ENCODE peak calls at places on chromosomes 11 and 22, in six cellular contexts. One of them, this sample, is unnamed.

GRCh38 chr11:58628446-58628845 is 6.0 kb downstream of the CNTF start:
- ATAC-seq in HepG2: no peak
- ATAC-seq in HCT116: no peak
- ATAC-seq in K562: no peak
- ATAC-seq in GM12878: no peak
- ATAC-seq in upper lobe of left lung: no peak
- ATAC-seq in this sample: no peak

GRCh38 chr11:125132586-125132985 is 21.2 kb upstream of the TMEM218 start:
- ATAC-seq in HepG2: no peak
- ATAC-seq in HCT116: no peak
- ATAC-seq in K562: no peak
- ATAC-seq in GM12878: no peak
- ATAC-seq in upper lobe of left lung: no peak
- ATAC-seq in this sample: no peak

GRCh38 chr11:68803766-68804165 is 38.0 kb downstream of the CPT1A start:
- ATAC-seq in HepG2: no peak
- ATAC-seq in HCT116: no peak
- ATAC-seq in K562: no peak
- ATAC-seq in GM12878: no peak
- ATAC-seq in upper lobe of left lung: no peak
- ATAC-seq in this sample: no peak

GRCh38 chr11:84036664-84037194 is 750.6 kb upstream of the CCDC90B start:
- ATAC-seq in HepG2: no peak
- ATAC-seq in HCT116: no peak
- ATAC-seq in K562: no peak
- ATAC-seq in GM12878: no peak
- ATAC-seq in upper lobe of left lung: no peak
- ATAC-seq in this sample: peak

GRCh38 chr11:47950396-47950795 is 30.0 kb upstream of the PTPRJ start:
- ATAC-seq in HepG2: no peak
- ATAC-seq in HCT116: no peak
- ATAC-seq in K562: no peak
- ATAC-seq in GM12878: peak
- ATAC-seq in upper lobe of left lung: no peak
- ATAC-seq in this sample: no peak

GRCh38 chr22:38649841-38650522 is 6.2 kb downstream of the FAM227A start:
- ATAC-seq in HepG2: no peak
- ATAC-seq in HCT116: no peak
- ATAC-seq in K562: no peak
- ATAC-seq in GM12878: no peak
- ATAC-seq in upper lobe of left lung: no peak
- ATAC-seq in this sample: no peak

GRCh38 chr22:17337639-17338038 is 31.6 kb upstream of the CECR2 start:
- ATAC-seq in HepG2: no peak
- ATAC-seq in HCT116: no peak
- ATAC-seq in K562: no peak
- ATAC-seq in GM12878: no peak
- ATAC-seq in upper lobe of left lung: no peak
- ATAC-seq in this sample: no peak

GRCh38 chr11:34792143-34792542 is 124.0 kb downstream of the APIP start:
- ATAC-seq in HepG2: peak
- ATAC-seq in HCT116: peak
- ATAC-seq in K562: peak
- ATAC-seq in GM12878: no peak
- ATAC-seq in upper lobe of left lung: no peak
- ATAC-seq in this sample: no peak

GRCh38 chr11:19525276-19525675 is 187.4 kb upstream of the NAV2 start:
- ATAC-seq in HepG2: no peak
- ATAC-seq in HCT116: no peak
- ATAC-seq in K562: no peak
- ATAC-seq in GM12878: peak
- ATAC-seq in upper lobe of left lung: no peak
- ATAC-seq in this sample: no peak

GRCh38 chr11:70527046-70527395 is 128.7 kb downstream of the CTTN start:
- ATAC-seq in HepG2: no peak
- ATAC-seq in HCT116: no peak
- ATAC-seq in K562: peak
- ATAC-seq in GM12878: no peak
- ATAC-seq in upper lobe of left lung: no peak
- ATAC-seq in this sample: no peak

GRCh38 chr22:45235101-45235777 is 5.5 kb downstream of the KIAA0930 start:
- ATAC-seq in HepG2: no peak
- ATAC-seq in HCT116: no peak
- ATAC-seq in K562: no peak
- ATAC-seq in GM12878: peak
- ATAC-seq in upper lobe of left lung: peak
- ATAC-seq in this sample: no peak

GRCh38 chr22:24541681-24542515 is 13.0 kb downstream of the GUCD1 start:
- ATAC-seq in HepG2: no peak
- ATAC-seq in HCT116: no peak
- ATAC-seq in K562: no peak
- ATAC-seq in GM12878: no peak
- ATAC-seq in upper lobe of left lung: no peak
- ATAC-seq in this sample: no peak

GRCh38 chr11:57402188-57403066 is 12.0 kb upstream of the PRG2 start:
- ATAC-seq in HepG2: no peak
- ATAC-seq in HCT116: peak
- ATAC-seq in K562: peak
- ATAC-seq in GM12878: no peak
- ATAC-seq in upper lobe of left lung: no peak
- ATAC-seq in this sample: no peak

GRCh38 chr11:75174781-75175370 is 24.0 kb downstream of the SLCO2B1 start:
- ATAC-seq in HepG2: no peak
- ATAC-seq in HCT116: peak
- ATAC-seq in K562: no peak
- ATAC-seq in GM12878: no peak
- ATAC-seq in upper lobe of left lung: peak
- ATAC-seq in this sample: peak

GRCh38 chr11:47241740-47242400 is 6.7 kb downstream of the ACP2 start:
- ATAC-seq in HepG2: no peak
- ATAC-seq in HCT116: no peak
- ATAC-seq in K562: no peak
- ATAC-seq in GM12878: peak
- ATAC-seq in upper lobe of left lung: no peak
- ATAC-seq in this sample: no peak

GRCh38 chr11:30342736-30343166 is 19.8 kb downstream of the ARL14EP start:
- ATAC-seq in HepG2: no peak
- ATAC-seq in HCT116: no peak
- ATAC-seq in K562: no peak
- ATAC-seq in GM12878: peak
- ATAC-seq in upper lobe of left lung: no peak
- ATAC-seq in this sample: no peak

GRCh38 chr11:96162816-96163499 is 180.0 kb downstream of the MAML2 start:
- ATAC-seq in HepG2: no peak
- ATAC-seq in HCT116: no peak
- ATAC-seq in K562: no peak
- ATAC-seq in GM12878: no peak
- ATAC-seq in upper lobe of left lung: peak
- ATAC-seq in this sample: peak

GRCh38 chr11:122666743-122667142 is 11.2 kb downstream of the UBASH3B start:
- ATAC-seq in HepG2: no peak
- ATAC-seq in HCT116: no peak
- ATAC-seq in K562: no peak
- ATAC-seq in GM12878: no peak
- ATAC-seq in upper lobe of left lung: no peak
- ATAC-seq in this sample: no peak
- TF ChIP-seq POLR2A in HepG2: no peak
- TF ChIP-seq POLR2A in HCT116: no peak
- TF ChIP-seq POLR2A in K562: no peak
- TF ChIP-seq POLR2A in GM12878: no peak
- TF ChIP-seq POLR2A in upper lobe of left lung: no peak
- TF ChIP-seq POLR2A in this sample: no peak

DNA sequence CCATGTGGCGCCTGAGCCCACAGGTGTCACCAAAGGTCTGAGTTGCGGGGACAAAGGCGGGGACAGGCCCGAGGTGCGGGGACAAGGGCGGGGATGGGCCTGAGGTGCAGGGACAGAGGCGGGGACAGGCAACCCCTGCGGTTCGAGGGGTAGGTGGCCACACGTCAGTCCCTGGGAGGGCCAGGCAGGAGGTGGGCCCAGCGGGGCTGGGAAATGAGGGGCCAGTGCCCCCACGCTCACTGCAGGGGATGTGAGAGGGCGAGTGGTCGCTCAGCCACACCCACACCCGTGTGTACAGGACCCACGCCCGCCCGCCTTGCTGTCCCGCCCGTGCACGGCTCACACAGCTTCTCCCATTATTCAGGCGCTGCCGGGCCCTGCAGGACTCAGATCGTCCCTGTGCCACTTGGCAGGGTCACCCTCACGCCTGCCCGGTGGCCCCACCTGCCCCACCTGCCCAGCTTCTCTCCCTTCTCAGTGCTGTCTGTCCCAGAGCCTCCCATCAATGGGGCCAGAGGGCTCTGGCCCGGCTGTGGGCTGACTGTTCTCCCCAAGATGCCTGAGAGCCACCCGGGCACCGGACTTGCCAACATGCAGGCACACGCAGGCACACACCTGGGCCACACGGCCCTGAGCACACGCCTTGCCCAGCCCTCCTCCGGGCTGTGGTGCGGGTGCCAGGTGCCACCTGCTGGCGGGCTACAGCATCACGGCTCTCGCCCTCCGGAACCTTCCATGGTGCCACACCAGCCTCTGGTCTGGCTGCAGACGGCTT is 14.2 kb upstream of the MUC6 start:
- ATAC-seq in HepG2: peak
- ATAC-seq in HCT116: peak
- ATAC-seq in K562: peak
- ATAC-seq in GM12878: peak
- ATAC-seq in upper lobe of left lung: peak
- ATAC-seq in this sample: peak
- TF ChIP-seq POLR2AphosphoS5 in HepG2: no peak
- TF ChIP-seq POLR2AphosphoS5 in HCT116: no peak
- TF ChIP-seq POLR2AphosphoS5 in K562: no peak
- TF ChIP-seq POLR2AphosphoS5 in GM12878: no peak
- TF ChIP-seq POLR2AphosphoS5 in upper lobe of left lung: no peak
- TF ChIP-seq POLR2AphosphoS5 in this sample: no peak

DNA sequence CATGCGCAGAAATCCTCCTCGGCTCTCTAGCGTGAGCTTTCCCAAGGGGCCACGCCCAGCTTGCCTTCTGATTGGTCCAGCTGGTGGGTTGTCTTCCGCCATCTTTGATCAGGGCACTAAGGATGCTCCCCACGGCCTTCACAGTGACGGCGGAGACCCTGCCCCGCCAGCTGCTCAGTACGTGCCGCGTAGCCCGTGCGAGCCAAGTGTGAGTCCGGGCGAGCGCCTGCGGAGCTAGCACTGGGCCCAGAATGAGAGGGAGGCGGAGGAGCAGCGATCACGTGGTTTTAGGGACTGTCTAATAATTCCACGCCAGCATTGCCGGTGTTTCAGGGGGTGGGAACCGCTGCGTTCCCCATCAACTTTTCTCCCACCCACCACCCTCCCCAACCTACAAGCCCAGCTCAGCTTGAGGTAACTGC is 1.6 kb upstream of the MTFP1 start:
- ATAC-seq in HepG2: peak
- ATAC-seq in HCT116: peak
- ATAC-seq in K562: peak
- ATAC-seq in GM12878: peak
- ATAC-seq in upper lobe of left lung: peak
- ATAC-seq in this sample: peak
- TF ChIP-seq POLR2A in HepG2: peak
- TF ChIP-seq POLR2A in HCT116: no peak
- TF ChIP-seq POLR2A in K562: peak
- TF ChIP-seq POLR2A in GM12878: peak
- TF ChIP-seq POLR2A in upper lobe of left lung: no peak
- TF ChIP-seq POLR2A in this sample: no peak

DNA sequence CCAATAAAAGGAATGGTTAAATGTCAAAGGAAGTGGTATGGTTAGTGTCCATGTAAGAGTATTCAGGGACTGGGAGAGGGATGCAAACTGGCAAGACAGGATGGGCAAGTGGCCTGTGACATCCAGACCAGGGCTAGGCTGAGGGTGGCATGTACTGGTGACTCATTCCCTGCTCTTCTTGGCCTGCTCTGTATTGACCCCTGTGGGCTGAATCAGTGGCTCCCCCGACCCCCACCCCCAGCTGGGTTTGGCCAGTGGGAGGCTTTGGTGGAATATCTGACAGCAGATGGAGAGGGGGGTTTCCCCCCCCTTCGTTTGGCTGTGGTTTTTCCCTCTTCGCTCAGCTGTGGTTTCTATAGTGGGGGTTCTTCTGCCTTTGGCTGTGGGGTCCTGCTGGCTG is 87.7 kb downstream of the CSNK2A3 start:
- ATAC-seq in HepG2: no peak
- ATAC-seq in HCT116: peak
- ATAC-seq in K562: no peak
- ATAC-seq in GM12878: peak
- ATAC-seq in upper lobe of left lung: no peak
- ATAC-seq in this sample: no peak
- TF ChIP-seq POLR2AphosphoS5 in HepG2: no peak
- TF ChIP-seq POLR2AphosphoS5 in HCT116: no peak
- TF ChIP-seq POLR2AphosphoS5 in K562: no peak
- TF ChIP-seq POLR2AphosphoS5 in GM12878: no peak
- TF ChIP-seq POLR2AphosphoS5 in upper lobe of left lung: no peak
- TF ChIP-seq POLR2AphosphoS5 in this sample: no peak

GRCh38 chr11:108733479-108734116 is 68.7 kb downstream of the DDX10 start:
- ATAC-seq in HepG2: no peak
- ATAC-seq in HCT116: peak
- ATAC-seq in K562: peak
- ATAC-seq in GM12878: peak
- ATAC-seq in upper lobe of left lung: no peak
- ATAC-seq in this sample: no peak
- TF ChIP-seq POLR2A in HepG2: no peak
- TF ChIP-seq POLR2A in HCT116: no peak
- TF ChIP-seq POLR2A in K562: no peak
- TF ChIP-seq POLR2A in GM12878: peak
- TF ChIP-seq POLR2A in upper lobe of left lung: no peak
- TF ChIP-seq POLR2A in this sample: no peak